ENCODE peak calls at places on chromosomes 3 and 15, in ten cellular contexts. R is esophagus squamous epithelium, O is heart left ventricle, C is suprapubic skin, F is adrenal gland, H is GM06990, G is ovary, X is OCI-LY7, Q is astrocyte, E is kidney epithelial cell. L is an unnamed sample.
A peak's percentile ranks its signal among the peaks of the same experiment; 100 is the strongest.

GRCh38 chr3:148865039-148865438 is at the start of gene CPA3:
- DNase-seq in H (no peak), G (no peak), O (no peak), E (no peak), C (no peak), Q (no peak), F (no peak), X (no peak), R (no peak), L (no peak)

GRCh38 chr15:68042156-68042854 is 11.8 kb upstream of the PIAS1 start:
- DNase-seq in E (no peak), C (no peak), H (no peak), F (no peak), O (no peak), G (no peak), X (no peak), R (no peak), Q (no peak), L (no peak)

GRCh38 chr3:50201573-50202315 is 3.3 kb upstream of the SLC38A3 start:
- DNase-seq in O (peak; percentile 56), X (no peak), H (no peak), Q (no peak), R (no peak), E (no peak), G (no peak), C (no peak), F (no peak), L (no peak)

GRCh38 chr15:72341361-72341760 is 21.4 kb upstream of the CELF6 start:
- DNase-seq in X (no peak), Q (no peak), G (no peak), O (no peak), E (no peak), F (no peak), R (no peak), C (no peak), H (no peak), L (no peak)

GRCh38 chr3:110579841-110580550 is 491.6 kb upstream of the NECTIN3 start:
- DNase-seq in F (no peak), H (no peak), G (no peak), C (no peak), R (no peak), O (no peak), Q (peak; percentile 66), X (no peak), E (no peak), L (no peak)

GRCh38 chr3:151384741-151385174 is at the start of gene P2RY12:
- DNase-seq in E (no peak), R (no peak), Q (no peak), C (no peak), G (no peak), H (peak; percentile 44), F (no peak), X (peak; percentile 35), O (no peak), L (no peak)

GRCh38 chr3:143063018-143063417 is 56.6 kb upstream of the CHST2 start:
- DNase-seq in X (no peak), Q (no peak), O (no peak), H (no peak), R (no peak), F (no peak), C (no peak), G (no peak), E (no peak), L (no peak)

GRCh38 chr3:156160653-156161052 is 40.3 kb downstream of the KCNAB1 start:
- DNase-seq in X (no peak), F (no peak), Q (no peak), H (no peak), G (no peak), C (no peak), E (no peak), R (no peak), O (no peak), L (no peak)

GRCh38 chr3:161859057-161859456 is 362.4 kb downstream of the OTOL1 start:
- DNase-seq in C (no peak), H (no peak), G (no peak), E (no peak), O (no peak), Q (no peak), X (no peak), R (no peak), F (no peak), L (no peak)

GRCh38 chr3:161851941-161852566 is 355.4 kb downstream of the OTOL1 start:
- DNase-seq in E (no peak), C (no peak), H (peak; percentile 3), O (no peak), F (peak; percentile 40), G (peak; percentile 21), Q (peak; percentile 12), X (peak; percentile 32), R (no peak), L (peak; percentile 39)

GRCh38 chr3:161859870-161860450 is 363.4 kb downstream of the OTOL1 start:
- DNase-seq in C (no peak), F (no peak), H (no peak), R (no peak), G (no peak), E (no peak), O (no peak), Q (no peak), X (no peak), L (no peak)

GRCh38 chr3:161852744-161853143 is 356.1 kb downstream of the OTOL1 start:
- DNase-seq in F (no peak), Q (no peak), C (no peak), E (no peak), O (no peak), G (no peak), X (no peak), R (no peak), H (no peak), L (no peak)

GRCh38 chr3:161854232-161854771 is 357.7 kb downstream of the OTOL1 start:
- DNase-seq in H (peak; percentile 1), R (no peak), Q (peak; percentile 87), O (no peak), X (peak; percentile 26), E (peak; percentile 52), G (no peak), C (no peak), F (no peak), L (no peak)
- TF ChIP-seq CTCF in H (peak; percentile 55), R (peak; percentile 7), Q (peak; percentile 12), O (no peak), X (peak; percentile 77), E (peak; percentile 15), G (no peak), C (no peak), F (no peak), L (no peak)

GRCh38 chr3:120393252-120393651 is 44.1 kb upstream of the LRRC58 start:
- DNase-seq in E (no peak), Q (no peak), X (no peak), H (no peak), C (no peak), F (no peak), O (no peak), G (no peak), R (no peak), L (no peak)

GRCh38 chr3:120399372-120399771 is 50.2 kb upstream of the LRRC58 start:
- DNase-seq in X (peak; percentile 26), O (no peak), E (no peak), R (no peak), G (no peak), Q (no peak), F (no peak), C (no peak), H (peak; percentile 18), L (no peak)

GRCh38 chr3:120393761-120394160 is 44.6 kb upstream of the LRRC58 start:
- DNase-seq in C (no peak), Q (no peak), E (no peak), G (no peak), X (no peak), O (no peak), R (no peak), F (no peak), H (no peak), L (no peak)

GRCh38 chr3:120394343-120394742 is 45.2 kb upstream of the LRRC58 start:
- DNase-seq in Q (no peak), H (no peak), O (no peak), C (no peak), R (no peak), F (no peak), G (no peak), X (no peak), E (no peak), L (no peak)

GRCh38 chr3:120396469-120396868 is 47.3 kb upstream of the LRRC58 start:
- DNase-seq in C (no peak), H (no peak), O (no peak), E (no peak), R (no peak), F (no peak), G (no peak), X (no peak), Q (no peak), L (no peak)
- H3K36me3 ChIP-seq in C (peaks cover 66% of the 10 kb centered on the region), H (no peaks in the 10 kb centered on the region), O (peaks cover 54% of the 10 kb centered on the region), E (peaks cover 9% of the 10 kb centered on the region), R (peaks cover 15% of the 10 kb centered on the region), F (peaks cover 79% of the 10 kb centered on the region), G (no peaks in the 10 kb centered on the region), X (no peaks in the 10 kb centered on the region), Q (peaks cover 79% of the 10 kb centered on the region), L (peaks cover 73% of the 10 kb centered on the region)

GRCh38 chr3:102471001-102471400 is 36.2 kb downstream of the ZPLD1 start:
- DNase-seq in E (no peak), O (no peak), H (no peak), C (no peak), Q (no peak), F (no peak), G (no peak), X (peak; percentile 4), R (no peak), L (no peak)

GRCh38 chr3:102473648-102474047 is 38.8 kb downstream of the ZPLD1 start:
- DNase-seq in E (no peak), Q (no peak), F (no peak), R (no peak), C (no peak), G (no peak), X (no peak), H (no peak), O (no peak), L (no peak)

GRCh38 chr3:102478160-102478559 is 43.3 kb downstream of the ZPLD1 start:
- DNase-seq in C (no peak), O (no peak), R (no peak), H (no peak), X (no peak), Q (no peak), F (no peak), E (no peak), G (no peak), L (no peak)

GRCh38 chr3:102471491-102471890 is 36.7 kb downstream of the ZPLD1 start:
- DNase-seq in X (no peak), E (no peak), G (no peak), R (no peak), H (no peak), F (no peak), Q (no peak), O (no peak), C (no peak), L (no peak)

DNA sequence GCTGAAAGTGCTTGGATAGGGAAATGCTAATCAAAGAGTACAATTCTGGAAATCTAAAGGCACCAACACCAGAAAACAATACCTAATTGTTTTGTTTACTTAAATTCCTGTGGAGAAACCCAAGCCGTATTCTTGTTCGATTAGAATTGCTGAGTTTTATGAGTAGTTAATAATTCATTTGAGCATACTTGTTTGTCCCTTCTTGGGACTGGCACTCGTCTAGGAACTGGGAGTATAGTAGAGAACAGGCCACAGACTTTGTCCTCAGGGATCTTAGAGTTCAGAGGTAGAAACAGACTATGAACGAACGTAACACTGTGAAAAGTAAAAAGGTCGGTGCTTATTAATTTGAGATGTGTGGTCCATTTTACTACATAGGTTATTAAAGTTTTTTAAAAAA is 39.4 kb downstream of the ZPLD1 start:
- DNase-seq in C (no peak), H (no peak), O (no peak), G (no peak), X (no peak), R (no peak), Q (no peak), F (no peak), E (no peak), L (no peak)
- H3K4me3 ChIP-seq in C (no peak overlapping the region), H (no peak overlapping the region), O (no peak overlapping the region), G (no peak overlapping the region), X (no peak overlapping the region), R (no peak overlapping the region), Q (no peak overlapping the region), F (no peak overlapping the region), E (no peak overlapping the region), L (no peak overlapping the region)

GRCh38 chr15:98647026-98647773 is 1.1 kb upstream of the IGF1R start:
- DNase-seq in X (peak; percentile 81), Q (peak; percentile 54), R (no peak), C (peak; percentile 83), G (peak; percentile 89), F (peak; percentile 72), E (no peak), O (peak; percentile 85), H (peak; percentile 62), L (peak; percentile 63)
- TF ChIP-seq CTCF in X (peak; percentile 54), Q (peak; percentile 12), R (peak; percentile 82), C (peak; percentile 72), G (no peak), F (no peak), E (no peak), O (peak; percentile 58), H (no peak), L (no peak)